ENCODE peak calls at places on chromosomes 6 and 20, in four cellular contexts. M is G401, T is ascending aorta, B is fibroblast of the aortic adventitia. E is an unnamed sample.

GRCh38 chr20:63056236-63057132 is 49.7 kb upstream of the BHLHE23 start:
- DNase-seq in M (peak), T (no peak), B (no peak), E (peak)

GRCh38 chr6:40714576-40715500 is 127.7 kb upstream of the LRFN2 start:
- DNase-seq in M (no peak), T (no peak), B (no peak), E (no peak)

GRCh38 chr6:84411060-84411629 is 183.7 kb upstream of the CEP162 start:
- DNase-seq in M (no peak), T (no peak), B (peak), E (no peak)

GRCh38 chr6:159110013-159110412 is 59.2 kb upstream of the FNDC1 start:
- DNase-seq in M (no peak), T (no peak), B (peak), E (no peak)

GRCh38 chr20:36574278-36575065 is 1.1 kb downstream of the TGIF2 start:
- DNase-seq in M (no peak), T (no peak), B (peak), E (no peak)

GRCh38 chr6:36755435-36756348 is 58.1 kb downstream of the RAB44 start:
- DNase-seq in M (no peak), T (no peak), B (peak), E (no peak)

GRCh38 chr20:44582321-44583025 is at the start of gene PKIG:
- DNase-seq in M (no peak), T (no peak), B (peak), E (no peak)

GRCh38 chr6:138115877-138116660 is 8.8 kb upstream of the PERP start:
- DNase-seq in M (peak), T (no peak), B (peak), E (peak)

GRCh38 chr20:45322952-45323383 is 14.9 kb upstream of the MATN4 start:
- DNase-seq in M (peak), T (no peak), B (peak), E (peak)

GRCh38 chr20:37297066-37297736 is 7.7 kb downstream of the MANBAL start:
- DNase-seq in M (peak), T (no peak), B (peak), E (peak)

GRCh38 chr20:54680872-54681297 is 205.5 kb downstream of the DOK5 start:
- DNase-seq in M (peak), T (no peak), B (peak), E (peak)

GRCh38 chr6:169723991-169724553 is at the start of gene PHF10:
- DNase-seq in M (peak), T (no peak), B (no peak), E (peak)

GRCh38 chr6:152846825-152847224 is 96.2 kb downstream of the VIP start:
- DNase-seq in M (no peak), T (no peak), B (no peak), E (no peak)

GRCh38 chr6:90425161-90425641 is 128.6 kb upstream of the BACH2 start:
- DNase-seq in M (no peak), T (no peak), B (no peak), E (no peak)

GRCh38 chr6:7910298-7910653 is 312 bp downstream of the TXNDC5 start:
- DNase-seq in M (no peak), T (no peak), B (no peak), E (no peak)

GRCh38 chr6:12064125-12064524 is 52.0 kb downstream of the HIVEP1 start:
- DNase-seq in M (no peak), T (no peak), B (peak), E (no peak)